ENCODE peak calls at places on chromosome 14, in four cellular contexts. Y is HepG2, J is H1, V is SK-N-SH. L is an unnamed sample.

GRCh38 chr14:95679995-95680735 is 6.1 kb upstream of the TCL1B start:
- DNase-seq in J (no peak), V (no peak), Y (peak; percentile 21), L (no peak)

GRCh38 chr14:55721353-55721752 is 141.3 kb downstream of the KTN1 start:
- DNase-seq in J (no peak), Y (no peak), V (no peak), L (no peak)

GRCh38 chr14:48936881-48937280 is 649.3 kb downstream of the RPS29 start:
- DNase-seq in Y (no peak), J (no peak), V (no peak), L (no peak)

GRCh38 chr14:67971627-67972625 is 152.3 kb downstream of the RAD51B start:
- DNase-seq in J (no peak), Y (no peak), V (peak; percentile 1), L (no peak)

GRCh38 chr14:96260341-96260821 is 4.4 kb downstream of the BDKRB1 start:
- DNase-seq in Y (no peak), J (no peak), V (no peak), L (no peak)

GRCh38 chr14:31930493-31931225 is 146.4 kb upstream of the ARHGAP5 start:
- DNase-seq in V (no peak), Y (peak; percentile 43), J (no peak), L (no peak)

GRCh38 chr14:99571303-99571986 is 32.6 kb downstream of the CCDC85C start:
- DNase-seq in J (no peak), V (no peak), Y (no peak), L (no peak)

GRCh38 chr14:61662437-61663311 is 32.6 kb upstream of the HIF1A start:
- DNase-seq in Y (peak; percentile 59), J (no peak), V (peak; percentile 19), L (peak; percentile 100)

GRCh38 chr14:76887196-76887595 is 61.0 kb downstream of the LRRC74A start:
- DNase-seq in V (no peak), Y (no peak), J (no peak), L (no peak)

GRCh38 chr14:25537846-25538455 is 488.0 kb upstream of the STXBP6 start:
- DNase-seq in Y (peak; percentile 52), V (peak; percentile 26), J (peak; percentile 75), L (no peak)

GRCh38 chr14:101349108-101349507 is 212.2 kb upstream of the DIO3 start:
- DNase-seq in V (no peak), J (no peak), Y (no peak), L (no peak)

GRCh38 chr14:96213871-96214465 is 9.3 kb downstream of the BDKRB2 start:
- DNase-seq in Y (no peak), J (no peak), V (no peak), L (no peak)

GRCh38 chr14:102593841-102594170 is 1.4 kb downstream of the RCOR1 start:
- DNase-seq in Y (no peak), J (no peak), V (no peak), L (no peak)

GRCh38 chr14:101497910-101498860 is 63.1 kb upstream of the DIO3 start:
- DNase-seq in Y (no peak), J (no peak), V (no peak), L (no peak)

GRCh38 chr14:31411218-31411727 is 9.1 kb downstream of the HEATR5A start:
- DNase-seq in V (no peak), J (no peak), Y (no peak), L (no peak)

GRCh38 chr14:49492151-49492550 is 94.0 kb downstream of the RPS29 start:
- DNase-seq in J (no peak), Y (no peak), V (no peak), L (no peak)

GRCh38 chr14:75295491-75296338 is 17.1 kb downstream of the FOS start:
- DNase-seq in J (peak; percentile 92), V (peak; percentile 80), Y (no peak), L (no peak)

GRCh38 chr14:88380405-88380804 is 5.1 kb upstream of the SPATA7 start:
- DNase-seq in J (no peak), Y (no peak), V (peak; percentile 22), L (no peak)

GRCh38 chr14:103329421-103330347 is 4.4 kb upstream of the EIF5 start:
- DNase-seq in V (no peak), J (no peak), Y (peak; percentile 64), L (no peak)

GRCh38 chr14:58216544-58216943 is 16.6 kb downstream of the ACTR10 start:
- DNase-seq in J (no peak), V (no peak), Y (no peak), L (no peak)

GRCh38 chr14:74346341-74346740 is 1.9 kb upstream of the VRTN start:
- DNase-seq in V (no peak), Y (no peak), J (no peak), L (no peak)

GRCh38 chr14:22536853-22537338 is 52.1 kb downstream of the DAD1 start:
- DNase-seq in Y (no peak), V (no peak), J (no peak), L (peak; percentile 94)

GRCh38 chr14:55117816-55118441 is 11.1 kb upstream of the LGALS3 start:
- DNase-seq in V (no peak), J (no peak), Y (no peak), L (no peak)

GRCh38 chr14:26255213-26255612 is 342.6 kb downstream of the NOVA1 start:
- DNase-seq in J (no peak), Y (no peak), V (no peak), L (no peak)

GRCh38 chr14:24094839-24095195 is 706 bp downstream of the PCK2 start:
- DNase-seq in V (no peak), Y (no peak), J (no peak), L (no peak)

GRCh38 chr14:104016873-104017650 is 68.4 kb upstream of the ASPG start:
- DNase-seq in J (no peak), V (no peak), Y (no peak), L (no peak)

GRCh38 chr14:71686677-71687076 is 245.6 kb upstream of the RGS6 start:
- DNase-seq in Y (no peak), V (no peak), J (no peak), L (no peak)

DNA sequence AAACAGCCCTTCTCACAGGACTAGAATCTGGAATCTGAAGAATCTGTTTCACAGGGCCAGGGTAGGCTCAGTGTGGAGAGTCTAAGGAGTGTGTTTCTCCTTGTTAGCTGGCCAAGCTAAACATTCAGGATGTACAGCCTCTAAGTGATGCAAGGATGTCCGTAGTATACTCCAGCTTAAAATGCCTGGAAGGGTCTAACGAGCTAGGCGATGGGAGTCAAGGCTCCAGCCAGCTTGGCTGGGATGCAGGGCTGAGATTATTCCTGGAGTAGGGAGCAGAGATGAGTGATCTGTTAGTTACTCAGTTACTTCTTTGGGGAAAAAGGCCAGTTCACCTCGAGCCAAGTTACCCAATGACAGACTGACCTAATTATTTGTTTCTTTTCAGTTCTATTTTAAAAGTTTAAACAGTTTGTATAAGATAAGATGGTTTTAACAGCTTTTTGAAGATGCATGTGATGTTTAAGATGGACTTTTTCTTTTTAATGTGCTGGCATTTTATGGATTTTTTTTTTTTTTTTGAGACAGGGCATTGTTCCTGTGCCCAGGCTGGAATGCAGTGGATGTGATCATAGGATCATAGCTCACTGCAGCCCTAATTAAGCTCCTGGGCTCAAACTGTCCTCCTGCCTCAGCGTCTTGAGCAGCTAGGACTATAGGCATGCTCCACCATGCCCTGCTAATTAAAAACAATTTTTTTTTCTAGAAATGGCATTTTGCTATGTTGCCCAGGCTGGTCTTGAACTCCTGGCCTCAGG is 41.1 kb downstream of the SYNE2 start:
- DNase-seq in Y (no peak), V (no peak), J (no peak), L (no peak)
- TF ChIP-seq POLR2AphosphoS5 in Y (no peak), V (no peak), J (no peak), L (no peak)

DNA sequence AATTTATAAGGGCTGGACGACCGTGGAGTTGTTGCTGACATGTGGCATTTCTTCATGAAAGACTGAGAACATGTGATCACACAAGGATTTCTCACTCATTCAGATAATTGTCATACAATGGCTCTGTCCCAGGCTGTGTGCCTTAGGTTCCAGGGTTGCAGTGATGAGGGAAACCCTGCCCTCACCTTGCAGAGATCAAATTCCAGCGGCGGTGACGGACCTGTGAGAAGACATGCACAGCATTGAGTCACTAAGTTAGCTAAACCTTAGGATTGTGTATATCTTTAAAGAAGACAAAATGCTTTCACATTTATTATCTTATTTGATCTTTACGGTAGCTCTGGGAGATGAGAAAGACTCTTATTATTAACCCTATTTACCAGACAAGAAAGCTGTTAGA is 1029.1 kb downstream of the BCL11B start:
- DNase-seq in J (no peak), Y (no peak), V (no peak), L (no peak)
- TF ChIP-seq TCF12 in J (no peak), Y (no peak), V (no peak), L (no peak)

GRCh38 chr14:59337151-59337611 is 128.0 kb downstream of the GPR135 start:
- DNase-seq in V (no peak), J (no peak), Y (no peak), L (no peak)
- TF ChIP-seq POLR2AphosphoS5 in V (no peak), J (no peak), Y (no peak), L (no peak)

GRCh38 chr14:52801014-52801708 is 9.8 kb upstream of the GNPNAT1 start:
- DNase-seq in Y (no peak), V (no peak), J (no peak), L (no peak)
- TF ChIP-seq TCF12 in Y (no peak), V (peak; percentile 38), J (no peak), L (no peak)

DNA sequence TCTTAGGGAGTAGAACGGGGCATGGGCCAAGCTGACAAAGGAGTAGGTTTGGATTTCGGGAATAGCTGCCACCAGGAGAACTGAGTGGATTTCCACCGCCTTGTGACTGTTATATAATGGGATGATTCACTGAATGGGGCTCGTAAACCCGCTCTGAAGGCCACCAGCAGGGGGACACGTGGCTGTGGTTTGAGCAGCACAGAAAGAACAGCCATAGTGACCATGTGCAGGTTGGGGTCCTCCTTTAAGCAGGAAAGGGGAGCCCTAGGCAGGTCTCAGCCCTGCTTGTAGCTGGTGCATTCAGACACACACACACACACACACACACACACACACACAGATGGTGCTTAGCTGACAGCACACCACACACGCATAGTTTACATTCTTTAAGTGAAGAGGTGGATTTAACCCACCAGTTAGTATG is 8.6 kb upstream of the ASB2 start:
- DNase-seq in Y (peak; percentile 77), V (peak; percentile 47), J (peak; percentile 65), L (no peak)
- TF ChIP-seq POLR2AphosphoS5 in Y (no peak), V (no peak), J (no peak), L (no peak)

L was measured in GM12878.